ENCODE peak calls at places on chromosome 7, in six cellular contexts. S is mesothelial cell of epicardium, G is brain microvascular endothelial cell, F is dorsolateral prefrontal cortex, R is GM06990, H is pancreas. P is an unnamed sample.
A peak's percentile ranks its signal among the peaks of the same experiment; 100 is the strongest.

GRCh38 chr7:111840528-111840927 is 278.2 kb upstream of the IMMP2L start:
- DNase-seq in R (no peak), S (no peak), G (no peak), F (no peak), H (no peak), P (no peak)

GRCh38 chr7:47313564-47313963 is 268.3 kb downstream of the TNS3 start:
- DNase-seq in S (no peak), H (no peak), G (no peak), R (no peak), F (no peak), P (no peak)

GRCh38 chr7:116227678-116228239 is 17.4 kb downstream of the TES start:
- DNase-seq in G (peak; percentile 50), S (no peak), R (no peak), H (no peak), F (no peak), P (no peak)

GRCh38 chr7:149838992-149839408 is 825 bp downstream of the ZNF862 start:
- DNase-seq in S (no peak), H (no peak), R (no peak), G (no peak), F (no peak), P (no peak)

GRCh38 chr7:109950256-109950655 is 1140.7 kb upstream of the LRRN3 start:
- DNase-seq in G (no peak), H (no peak), F (no peak), S (no peak), R (no peak), P (no peak)

GRCh38 chr7:157795199-157795598 is 458.4 kb downstream of the DNAJB6 start:
- DNase-seq in G (peak; percentile 24), F (no peak), R (no peak), H (no peak), S (no peak), P (no peak)

GRCh38 chr7:45923818-45924217 is 2.7 kb upstream of the IGFBP3 start:
- DNase-seq in R (no peak), F (no peak), G (no peak), H (no peak), S (no peak), P (no peak)

GRCh38 chr7:100091411-100092181 is 2.8 kb downstream of the COPS6 start:
- DNase-seq in F (no peak), H (no peak), G (peak; percentile 35), R (no peak), S (no peak), P (peak; percentile 40)

GRCh38 chr7:27168265-27168947 is 3.1 kb upstream of the HOXA9 start:
- DNase-seq in R (no peak), G (no peak), S (no peak), F (no peak), H (peak; percentile 3), P (no peak)

GRCh38 chr7:117588352-117588794 is 108.5 kb downstream of the CFTR start:
- DNase-seq in F (no peak), R (peak; percentile 61), G (no peak), S (no peak), H (no peak), P (peak; percentile 36)

GRCh38 chr7:84701524-84702306 is 485.1 kb downstream of the SEMA3D start:
- DNase-seq in R (no peak), S (no peak), G (peak; percentile 98), H (no peak), F (no peak), P (no peak)

GRCh38 chr7:121084256-121084655 is 95.7 kb downstream of the CPED1 start:
- DNase-seq in F (no peak), H (no peak), G (no peak), R (no peak), S (no peak), P (no peak)

GRCh38 chr7:95213809-95214492 is 110.4 kb downstream of the PON1 start:
- DNase-seq in F (no peak), H (peak; percentile 26), S (no peak), R (no peak), G (peak; percentile 81), P (no peak)

GRCh38 chr7:34160261-34160752 is 255.0 kb downstream of the BMPER start:
- DNase-seq in G (peak; percentile 92), F (no peak), H (no peak), R (no peak), S (no peak), P (no peak)

GRCh38 chr7:151248191-151249033 is at the start of gene SMARCD3:
- DNase-seq in H (peak; percentile 76), S (peak; percentile 64), F (peak; percentile 69), G (peak; percentile 58), R (no peak), P (no peak)

GRCh38 chr7:130865408-130866236 is 131.6 kb upstream of the KLF14 start:
- DNase-seq in H (no peak), S (no peak), R (no peak), F (no peak), G (no peak), P (no peak)

GRCh38 chr7:4057289-4057616 is 624.8 kb upstream of the FOXK1 start:
- DNase-seq in R (no peak), H (no peak), F (no peak), G (no peak), S (no peak), P (no peak)

GRCh38 chr7:128068785-128069184 is 37.5 kb upstream of the LRRC4 start:
- DNase-seq in G (no peak), S (no peak), F (no peak), H (no peak), R (no peak), P (no peak)

GRCh38 chr7:128069367-128070364 is 38.4 kb upstream of the LRRC4 start:
- DNase-seq in G (no peak), H (no peak), S (no peak), F (no peak), R (no peak), P (no peak)

GRCh38 chr7:128067983-128068382 is 36.7 kb upstream of the LRRC4 start:
- DNase-seq in S (no peak), R (no peak), G (no peak), F (no peak), H (no peak), P (no peak)

GRCh38 chr7:128065872-128066271 is 34.6 kb upstream of the LRRC4 start:
- DNase-seq in S (no peak), H (no peak), R (no peak), F (no peak), G (no peak), P (no peak)

DNA sequence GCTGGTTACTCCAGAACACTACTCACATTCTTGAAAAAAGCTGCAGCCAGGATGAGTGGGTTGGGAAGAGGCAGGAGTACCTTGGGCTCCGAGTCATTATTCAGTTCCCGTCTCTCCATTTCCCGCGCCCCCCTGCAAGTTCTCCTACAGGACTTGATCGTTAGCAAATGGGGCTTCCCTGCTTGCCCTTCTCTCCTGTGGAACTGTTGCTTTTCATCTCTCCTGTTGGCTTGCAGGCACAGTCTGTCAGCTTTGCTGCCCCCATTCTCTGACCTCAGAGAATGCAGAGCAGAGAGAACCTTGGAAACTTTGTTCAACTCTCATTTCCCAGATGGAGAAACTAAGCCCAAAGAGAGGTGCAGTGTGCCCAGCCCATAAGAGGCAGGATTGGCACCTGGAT is 35.6 kb upstream of the LRRC4 start:
- DNase-seq in H (no peak), S (no peak), F (no peak), R (no peak), G (no peak), P (no peak)
- TF ChIP-seq CTCF in H (no peak), S (no peak), F (no peak), R (no peak), G (peak; percentile 28), P (no peak)

DNA sequence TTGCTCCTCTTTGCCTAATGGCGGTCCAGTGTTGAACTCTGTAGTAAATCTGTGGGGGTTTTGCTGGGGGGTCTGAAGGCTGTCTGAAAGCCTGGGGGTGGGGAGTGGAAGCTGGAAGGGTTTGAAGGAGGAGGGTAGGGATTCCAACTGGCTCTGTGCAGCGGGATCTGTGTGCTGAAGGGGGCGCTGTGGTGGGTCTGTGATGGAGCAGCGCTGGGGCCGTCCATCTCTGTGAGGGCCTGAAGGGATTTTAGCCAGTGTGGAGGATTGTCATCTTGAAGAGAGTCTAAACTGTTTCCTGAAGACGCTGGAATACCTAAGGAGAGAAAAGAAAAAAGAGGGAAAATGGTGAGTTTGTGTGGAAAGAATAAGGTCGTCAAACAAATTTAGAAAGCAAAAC is 129.2 kb downstream of the STRA8 start:
- DNase-seq in F (no peak), R (no peak), S (no peak), G (no peak), H (no peak), P (no peak)
- TF ChIP-seq CTCF in F (no peak), R (peak; percentile 17), S (no peak), G (peak; percentile 33), H (no peak), P (no peak)

GRCh38 chr7:1758417-1758858 is 88.4 kb downstream of the ELFN1 start:
- DNase-seq in F (peak; percentile 33), G (no peak), R (no peak), H (peak; percentile 44), S (no peak), P (peak; percentile 37)
- TF ChIP-seq CTCF in F (peak; percentile 14), G (peak; percentile 62), R (peak; percentile 71), H (no peak), S (no peak), P (peak; percentile 44)

GRCh38 chr7:40507166-40507565 is 372.4 kb downstream of the SUGCT start:
- DNase-seq in F (no peak), S (no peak), G (no peak), H (no peak), R (no peak), P (peak; percentile 24)
- TF ChIP-seq CTCF in F (no peak), S (peak; percentile 22), G (no peak), H (no peak), R (peak; percentile 41), P (peak; percentile 25)

GRCh38 chr7:98265841-98266271 is 13.8 kb upstream of the TECPR1 start:
- DNase-seq in F (no peak), G (peak; percentile 66), R (no peak), H (no peak), S (no peak), P (no peak)
- TF ChIP-seq CTCF in F (no peak), G (no peak), R (no peak), H (no peak), S (no peak), P (no peak)